ENCODE peak calls at places on chromosomes 12 and 14, in six cellular contexts. I is dermis microvascular lymphatic vessel endothelial cell; L is NCI-H187; W is activated CD8-positive, alpha-beta memory T cell treated with anti-CD3 and anti-CD28 coated beads for 1 hour; Q is A549; K is iris pigment epithelial cell. J is an unnamed sample.

GRCh38 chr14:93648440-93649168 is 139.7 kb downstream of the PRIMA1 start:
- DNase-seq in I (no peak), L (no peak), W (no peak), Q (peak), K (no peak), J (no peak)

GRCh38 chr12:9792961-9793617 is 32.4 kb upstream of the CD69 start:
- DNase-seq in I (no peak), L (no peak), W (no peak), Q (no peak), K (peak), J (no peak)

GRCh38 chr14:34673702-34674101 is 40.7 kb downstream of the CFL2 start:
- DNase-seq in I (no peak), L (no peak), W (no peak), Q (no peak), K (no peak), J (no peak)

GRCh38 chr12:17204289-17205054 is 598.5 kb upstream of the LMO3 start:
- DNase-seq in I (no peak), L (no peak), W (no peak), Q (no peak), K (no peak), J (no peak)

GRCh38 chr14:67951529-67952120 is 132.0 kb downstream of the RAD51B start:
- DNase-seq in I (no peak), L (no peak), W (no peak), Q (no peak), K (peak), J (no peak)

GRCh38 chr12:63994704-63995103 is 150.2 kb downstream of the SRGAP1 start:
- DNase-seq in I (no peak), L (no peak), W (no peak), Q (no peak), K (peak), J (no peak)

GRCh38 chr12:127108360-127109215 is 1158.4 kb upstream of the TMEM132C start:
- DNase-seq in I (peak), L (peak), W (no peak), Q (peak), K (peak), J (no peak)

GRCh38 chr12:116881325-116881866 is at the start of gene HRK:
- DNase-seq in I (no peak), L (no peak), W (no peak), Q (no peak), K (no peak), J (no peak)

GRCh38 chr14:74599201-74599809 is 12.7 kb downstream of the LTBP2 start:
- DNase-seq in I (no peak), L (no peak), W (no peak), Q (no peak), K (peak), J (no peak)

GRCh38 chr12:52439845-52440244 is 5.7 kb upstream of the KRT75 start:
- DNase-seq in I (no peak), L (no peak), W (no peak), Q (no peak), K (no peak), J (no peak)

GRCh38 chr12:20631711-20632110 is 63.4 kb upstream of the SLCO1C1 start:
- DNase-seq in I (no peak), L (no peak), W (no peak), Q (no peak), K (peak), J (no peak)

GRCh38 chr12:107415066-107415465 is 270.5 kb upstream of the PWP1 start:
- DNase-seq in I (no peak), L (no peak), W (no peak), Q (peak), K (peak), J (no peak)

GRCh38 chr12:67457136-67457535 is 188.0 kb downstream of the CAND1 start:
- DNase-seq in I (no peak), L (no peak), W (no peak), Q (no peak), K (no peak), J (no peak)

GRCh38 chr14:51807355-51807754 is 53.1 kb upstream of the GNG2 start:
- DNase-seq in I (no peak), L (no peak), W (no peak), Q (no peak), K (no peak), J (no peak)

GRCh38 chr14:68897559-68898160 is 81.4 kb downstream of the ACTN1 start:
- DNase-seq in I (no peak), L (no peak), W (no peak), Q (no peak), K (no peak), J (no peak)

GRCh38 chr12:65955418-65955817 is 131.1 kb downstream of the HMGA2 start:
- DNase-seq in I (no peak), L (no peak), W (no peak), Q (no peak), K (no peak), J (no peak)

GRCh38 chr12:114406326-114407033 is 536 bp upstream of the TBX5 start:
- DNase-seq in I (no peak), L (no peak), W (no peak), Q (no peak), K (no peak), J (no peak)

GRCh38 chr14:38548091-38548490 is 292.2 kb upstream of the CLEC14A start:
- DNase-seq in I (no peak), L (no peak), W (no peak), Q (no peak), K (no peak), J (no peak)

GRCh38 chr14:77311217-77311616 is 9.5 kb downstream of the POMT2 start:
- DNase-seq in I (no peak), L (no peak), W (no peak), Q (no peak), K (peak), J (no peak)

GRCh38 chr14:50379563-50379962 is 17.1 kb downstream of the CDKL1 start:
- DNase-seq in I (no peak), L (no peak), W (no peak), Q (no peak), K (no peak), J (no peak)

GRCh38 chr14:103561381-103562134 is 899 bp downstream of the BAG5 start:
- DNase-seq in I (peak), L (no peak), W (no peak), Q (no peak), K (peak), J (no peak)

GRCh38 chr12:127926004-127926403 is 341.0 kb upstream of the TMEM132C start:
- DNase-seq in I (no peak), L (no peak), W (no peak), Q (peak), K (peak), J (peak)

GRCh38 chr12:128661216-128661550 is 162.6 kb downstream of the SLC15A4 start:
- DNase-seq in I (no peak), L (no peak), W (no peak), Q (no peak), K (no peak), J (no peak)

GRCh38 chr12:105032703-105033357 is 46.7 kb downstream of the NOPCHAP1 start:
- DNase-seq in I (no peak), L (no peak), W (no peak), Q (no peak), K (peak), J (no peak)

GRCh38 chr12:107558141-107558815 is 127.3 kb upstream of the PWP1 start:
- DNase-seq in I (no peak), L (no peak), W (no peak), Q (no peak), K (no peak), J (no peak)

GRCh38 chr14:58639842-58640484 is 2.2 kb downstream of the DACT1 start:
- DNase-seq in I (peak), L (peak), W (no peak), Q (peak), K (peak), J (peak)

GRCh38 chr12:105369014-105369413 is 38.5 kb downstream of the C12orf75 start:
- DNase-seq in I (no peak), L (no peak), W (no peak), Q (no peak), K (peak), J (no peak)

GRCh38 chr12:22971771-22972191 is 346.8 kb downstream of the ETNK1 start:
- DNase-seq in I (no peak), L (no peak), W (no peak), Q (no peak), K (peak), J (no peak)

GRCh38 chr14:52277552-52277951 is 10.1 kb downstream of the PTGDR start:
- DNase-seq in I (no peak), L (no peak), W (no peak), Q (no peak), K (no peak), J (no peak)

GRCh38 chr14:68380304-68380840 is 412.5 kb downstream of the ZFP36L1 start:
- DNase-seq in I (no peak), L (no peak), W (no peak), Q (no peak), K (no peak), J (no peak)

GRCh38 chr14:86852530-86852929 is 1140.5 kb downstream of the GALC start:
- DNase-seq in I (no peak), L (no peak), W (no peak), Q (no peak), K (peak), J (no peak)

GRCh38 chr14:22466520-22466919 is 122.5 kb downstream of the DAD1 start:
- DNase-seq in I (no peak), L (no peak), W (no peak), Q (no peak), K (peak), J (no peak)

GRCh38 chr12:15982471-15982870 is 71.3 kb downstream of the DERA start:
- DNase-seq in I (peak), L (no peak), W (no peak), Q (peak), K (peak), J (no peak)

GRCh38 chr12:121823101-121823726 is 19.4 kb downstream of the SETD1B start:
- DNase-seq in I (no peak), L (no peak), W (no peak), Q (no peak), K (no peak), J (no peak)

GRCh38 chr12:124036117-124037109 is 63.4 kb downstream of the ZNF664 start:
- DNase-seq in I (peak), L (no peak), W (no peak), Q (peak), K (peak), J (peak)

J was measured in cerebellar nuclear complex.